ENCODE peak calls at places on chromosomes 12 and 14, in five cellular contexts. G is mesendoderm, D is ascending aorta, F is neural progenitor cell, I is IMR-90. L is an unnamed sample.

GRCh38 chr12:19150273-19150895 is 20.9 kb downstream of the PLEKHA5 start:
- DNase-seq in G (no peak), D (no peak), F (no peak), I (no peak), L (no peak)

GRCh38 chr12:115440438-115440837 is 756.5 kb upstream of the TBX3 start:
- DNase-seq in G (no peak), D (no peak), F (no peak), I (peak; percentile 71), L (no peak)

GRCh38 chr12:31590730-31591307 is at the start of gene DENND5B:
- DNase-seq in G (peak; percentile 70), D (no peak), F (peak; percentile 92), I (peak; percentile 61), L (peak; percentile 77)

GRCh38 chr12:76037130-76038105 is 5.8 kb upstream of the PHLDA1 start:
- DNase-seq in G (peak; percentile 86), D (no peak), F (peak; percentile 83), I (peak; percentile 87), L (no peak)

GRCh38 chr14:104282332-104283196 is 144.2 kb downstream of the KIF26A start:
- DNase-seq in G (no peak), D (no peak), F (no peak), I (no peak), L (peak; percentile 50)

GRCh38 chr14:94571950-94572349 is 9.3 kb upstream of the SERPINA5 start:
- DNase-seq in G (no peak), D (no peak), F (no peak), I (peak; percentile 23), L (peak; percentile 71)

GRCh38 chr12:13534645-13535398 is 338.3 kb downstream of the EMP1 start:
- DNase-seq in G (peak; percentile 88), D (peak; percentile 9), F (peak; percentile 94), I (peak; percentile 23), L (no peak)

GRCh38 chr14:33114331-33114730 is 175.7 kb downstream of the NPAS3 start:
- DNase-seq in G (no peak), D (no peak), F (no peak), I (no peak), L (no peak)

GRCh38 chr14:99350751-99351150 is 78.8 kb upstream of the BCL11B start:
- DNase-seq in G (no peak), D (no peak), F (no peak), I (no peak), L (no peak)

GRCh38 chr12:48934312-48934706 is 9.0 kb upstream of the FKBP11 start:
- DNase-seq in G (peak; percentile 34), D (no peak), F (no peak), I (no peak), L (no peak)

GRCh38 chr12:122834921-122835692 is at the start of gene HIP1R:
- DNase-seq in G (peak; percentile 23), D (no peak), F (peak; percentile 82), I (no peak), L (no peak)

GRCh38 chr12:25386823-25387134 is 136.1 kb upstream of the KRAS start:
- DNase-seq in G (no peak), D (no peak), F (no peak), I (no peak), L (peak; percentile 81)

GRCh38 chr12:101928556-101928955 is 51.2 kb downstream of the DRAM1 start:
- DNase-seq in G (no peak), D (no peak), F (no peak), I (no peak), L (no peak)

GRCh38 chr14:100529561-100530031 is 57.6 kb downstream of the BEGAIN start:
- DNase-seq in G (no peak), D (no peak), F (no peak), I (no peak), L (no peak)

GRCh38 chr12:5954661-5955060 is 9.6 kb upstream of the ANO2 start:
- DNase-seq in G (no peak), D (no peak), F (no peak), I (no peak), L (no peak)

GRCh38 chr14:29518335-29518734 is 409.3 kb downstream of the PRKD1 start:
- DNase-seq in G (no peak), D (no peak), F (no peak), I (peak; percentile 28), L (no peak)

GRCh38 chr12:59695379-59695778 is 99.5 kb downstream of the SLC16A7 start:
- DNase-seq in G (no peak), D (no peak), F (no peak), I (peak; percentile 69), L (no peak)

GRCh38 chr12:127162902-127163301 is 1104.1 kb upstream of the TMEM132C start:
- DNase-seq in G (no peak), D (no peak), F (no peak), I (peak; percentile 53), L (no peak)

GRCh38 chr12:32455607-32456063 is 56.3 kb downstream of the FGD4 start:
- DNase-seq in G (peak; percentile 59), D (no peak), F (peak; percentile 72), I (peak; percentile 82), L (no peak)

GRCh38 chr14:61147898-61148549 is 133.1 kb downstream of the TMEM30B start:
- DNase-seq in G (no peak), D (peak; percentile 36), F (peak; percentile 28), I (peak; percentile 100), L (no peak)

GRCh38 chr12:3315201-3315661 is 175.8 kb upstream of the PRMT8 start:
- DNase-seq in G (no peak), D (no peak), F (no peak), I (peak; percentile 81), L (no peak)

GRCh38 chr12:50620975-50621360 is 116.2 kb downstream of the DIP2B start:
- DNase-seq in G (no peak), D (no peak), F (no peak), I (no peak), L (no peak)

GRCh38 chr12:50621435-50622304 is 116.9 kb downstream of the DIP2B start:
- DNase-seq in G (peak; percentile 62), D (no peak), F (peak; percentile 73), I (no peak), L (no peak)

GRCh38 chr12:50627491-50627890 is 122.7 kb downstream of the DIP2B start:
- DNase-seq in G (no peak), D (no peak), F (no peak), I (no peak), L (no peak)

GRCh38 chr12:50626026-50626425 is 121.2 kb downstream of the DIP2B start:
- DNase-seq in G (no peak), D (no peak), F (no peak), I (no peak), L (no peak)

DNA sequence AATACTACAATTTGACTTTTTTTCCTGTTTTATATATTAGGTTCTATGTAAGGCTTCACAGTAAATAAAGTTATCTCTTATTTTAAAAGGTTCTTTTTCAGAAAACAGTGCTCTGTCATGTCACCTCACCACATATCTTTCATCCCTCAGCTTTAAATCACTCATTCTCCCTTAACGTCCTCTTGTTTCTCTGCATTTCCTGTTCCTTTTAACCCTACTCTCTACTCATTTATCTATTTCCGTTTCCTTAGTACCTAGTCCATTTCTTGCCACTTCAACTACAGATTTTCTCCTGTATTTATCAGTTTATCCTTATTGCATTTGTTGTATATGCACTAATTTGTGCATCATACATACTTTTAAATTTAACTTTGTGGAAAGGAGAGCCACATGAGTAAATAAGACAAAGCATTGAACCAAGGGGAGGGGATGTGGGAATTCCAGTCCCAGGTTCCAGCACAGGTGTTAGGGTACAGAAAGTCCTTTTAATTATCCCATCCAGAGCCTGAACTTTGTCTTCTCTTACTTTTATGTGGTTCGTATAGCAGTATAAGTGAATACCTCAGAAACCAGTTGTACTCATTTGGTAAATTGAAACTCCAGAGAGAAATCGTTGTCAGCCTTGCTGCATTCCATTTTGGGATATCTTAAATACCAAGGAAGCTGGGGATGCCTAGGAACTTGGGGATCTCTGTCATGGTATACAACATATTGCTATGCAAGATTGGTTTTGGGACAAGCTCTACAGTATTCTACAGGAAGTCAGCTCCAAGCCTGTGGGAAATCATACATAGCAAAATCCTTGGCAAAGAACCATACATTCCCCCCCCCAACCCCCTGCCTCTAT is 120.5 kb downstream of the DIP2B start:
- DNase-seq in G (peak; percentile 66), D (no peak), F (no peak), I (no peak), L (no peak)
- H3K27ac ChIP-seq in G (no peak overlapping the region), D (no peak overlapping the region), F (peak overlapping the region; percentile 18), I (no peak overlapping the region), L (no peak overlapping the region)

GRCh38 chr14:76115010-76115422 is 36.7 kb upstream of the GPATCH2L start:
- DNase-seq in G (peak; percentile 51), D (no peak), F (no peak), I (no peak), L (no peak)
- H3K27ac ChIP-seq in G (no peak overlapping the region), D (no peak overlapping the region), F (no peak overlapping the region), I (no peak overlapping the region), L (no peak overlapping the region)

DNA sequence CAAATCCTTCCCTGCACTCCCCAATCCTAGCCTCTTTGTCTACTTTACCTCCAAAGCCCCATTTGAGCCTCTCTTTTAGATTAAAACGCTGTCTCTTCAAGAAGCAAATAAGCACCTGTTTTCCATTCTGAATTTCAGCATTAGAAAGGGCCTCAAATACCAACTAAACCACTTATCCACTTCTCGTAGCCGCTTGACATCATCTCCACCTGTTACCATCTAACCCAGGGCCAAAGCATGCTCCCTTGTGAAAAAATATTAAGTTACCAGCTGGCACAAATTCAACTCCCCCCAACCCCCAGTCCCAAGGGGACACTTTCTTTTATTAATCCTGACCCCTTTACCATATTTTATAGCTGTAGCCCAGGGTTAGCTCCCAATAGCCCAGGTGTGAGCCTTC is 43.1 kb downstream of the GPHB5 start:
- DNase-seq in G (no peak), D (no peak), F (no peak), I (no peak), L (no peak)
- H3K27ac ChIP-seq in G (no peak overlapping the region), D (no peak overlapping the region), F (no peak overlapping the region), I (no peak overlapping the region), L (no peak overlapping the region)

GRCh38 chr14:22854963-22855724 is 16.4 kb upstream of the LRP10 start:
- DNase-seq in G (no peak), D (no peak), F (no peak), I (no peak), L (no peak)

GRCh38 chr14:22856428-22856827 is 15.1 kb upstream of the LRP10 start:
- DNase-seq in G (no peak), D (no peak), F (no peak), I (no peak), L (no peak)

GRCh38 chr14:22852599-22852939 is 16.2 kb downstream of the MMP14 start:
- DNase-seq in G (no peak), D (no peak), F (no peak), I (no peak), L (no peak)

GRCh38 chr14:22850944-22851790 is 14.8 kb downstream of the MMP14 start:
- DNase-seq in G (peak; percentile 57), D (peak; percentile 80), F (no peak), I (peak; percentile 98), L (peak; percentile 98)

DNA sequence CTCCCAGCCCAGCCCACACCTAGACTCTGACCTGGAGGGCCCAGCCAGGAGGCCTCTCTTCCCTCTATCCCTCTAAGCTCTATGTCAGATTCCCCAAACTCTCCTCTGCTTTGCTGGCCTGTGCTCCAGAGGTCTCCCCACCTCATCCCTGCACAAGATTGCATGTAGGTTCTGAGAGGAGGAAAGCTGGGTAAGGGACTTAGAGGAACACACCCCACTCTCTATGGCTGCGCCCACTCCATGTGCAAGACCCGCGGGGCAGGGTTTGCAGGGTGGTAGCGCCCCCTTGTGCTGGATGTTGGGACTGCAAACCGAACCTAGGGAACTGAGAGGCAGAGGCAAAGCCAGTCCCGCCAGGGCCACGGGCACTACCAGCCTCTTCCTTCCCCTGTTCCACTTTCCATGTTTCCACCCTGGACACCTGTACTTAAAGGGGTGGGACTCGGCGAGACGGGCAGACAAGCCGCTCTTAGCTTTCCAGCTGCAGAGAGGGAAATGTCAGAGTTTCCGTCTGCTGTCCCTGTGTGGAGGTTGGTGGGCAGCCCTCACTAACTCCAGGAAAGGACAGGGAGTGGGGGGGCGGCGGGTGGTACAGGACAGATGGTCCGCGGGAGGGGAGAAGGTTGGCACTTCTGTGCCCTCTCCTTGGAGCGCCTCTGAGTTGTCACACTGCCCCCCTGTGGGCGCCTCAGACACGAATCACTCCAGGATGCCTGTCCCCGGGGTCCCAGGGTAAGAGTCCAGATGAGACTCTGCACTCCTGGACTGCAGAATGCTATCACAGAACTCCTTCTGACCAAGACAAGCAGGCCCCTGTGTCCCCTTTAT is 16.8 kb downstream of the MMP14 start:
- DNase-seq in G (peak; percentile 89), D (peak; percentile 58), F (peak; percentile 87), I (peak; percentile 83), L (peak; percentile 93)
- H3K27ac ChIP-seq in G (no peak overlapping the region), D (peak overlapping the region; percentile 87), F (no peak overlapping the region), I (peak overlapping the region; percentile 77), L (peak overlapping the region; percentile 35)